ENCODE peak calls at places on chromosomes 7 and 10, in nine cellular contexts. V is GM12865, K is right lobe of liver, J is mammary epithelial cell, C is foreskin fibroblast, S is lower lobe of right lung, A is body of pancreas, G is heart left ventricle, H is cardiac muscle cell. Q is an unnamed sample.

GRCh38 chr7:79610301-79610700 is 156.8 kb upstream of the MAGI2 start:
- DNase-seq in V (no peak), K (no peak), J (peak), C (no peak), S (no peak), A (no peak), G (no peak), H (peak), Q (peak)

GRCh38 chr7:14125998-14126397 is 136.5 kb upstream of the ETV1 start:
- DNase-seq in V (no peak), K (no peak), J (no peak), C (no peak), S (no peak), A (no peak), G (no peak), H (no peak), Q (peak)

GRCh38 chr10:6486280-6486679 is 93.8 kb downstream of the PRKCQ start:
- DNase-seq in V (no peak), K (no peak), J (no peak), C (no peak), S (no peak), A (no peak), G (no peak), H (no peak), Q (no peak)

GRCh38 chr10:85603167-85603940 is 763.2 kb downstream of the GRID1 start:
- DNase-seq in V (no peak), K (no peak), J (no peak), C (no peak), S (no peak), A (no peak), G (no peak), H (no peak), Q (no peak)

GRCh38 chr7:128446306-128446705 is 9.4 kb upstream of the HILPDA start:
- DNase-seq in V (no peak), K (no peak), J (no peak), C (no peak), S (no peak), A (peak), G (no peak), H (no peak), Q (no peak)

GRCh38 chr10:133397938-133398337 is 4.0 kb downstream of the MTG1 start:
- DNase-seq in V (no peak), K (no peak), J (no peak), C (peak), S (no peak), A (no peak), G (no peak), H (no peak), Q (no peak)

GRCh38 chr7:92657391-92657790 is 67.2 kb upstream of the FAM133B start:
- DNase-seq in V (no peak), K (no peak), J (no peak), C (no peak), S (no peak), A (no peak), G (no peak), H (no peak), Q (no peak)

GRCh38 chr10:33760544-33760943 is 426.1 kb upstream of the NRP1 start:
- DNase-seq in V (no peak), K (no peak), J (no peak), C (no peak), S (no peak), A (no peak), G (no peak), H (no peak), Q (no peak)

GRCh38 chr10:5720182-5720581 is 35.5 kb downstream of the TASOR2 start:
- DNase-seq in V (no peak), K (no peak), J (peak), C (no peak), S (no peak), A (no peak), G (no peak), H (no peak), Q (no peak)

GRCh38 chr10:132248455-132249231 is 59.1 kb downstream of the STK32C start:
- DNase-seq in V (no peak), K (no peak), J (peak), C (peak), S (no peak), A (peak), G (peak), H (peak), Q (no peak)

GRCh38 chr10:114825513-114826253 is 4.1 kb downstream of the FHIP2A start:
- DNase-seq in V (peak), K (no peak), J (peak), C (peak), S (no peak), A (peak), G (no peak), H (peak), Q (peak)

GRCh38 chr10:86674912-86675311 is 6.6 kb downstream of the LDB3 start:
- DNase-seq in V (no peak), K (no peak), J (no peak), C (no peak), S (no peak), A (no peak), G (peak), H (no peak), Q (no peak)

GRCh38 chr10:75263806-75264205 is 28.0 kb upstream of the COMTD1 start:
- DNase-seq in V (no peak), K (no peak), J (no peak), C (no peak), S (no peak), A (peak), G (no peak), H (no peak), Q (no peak)

DNA sequence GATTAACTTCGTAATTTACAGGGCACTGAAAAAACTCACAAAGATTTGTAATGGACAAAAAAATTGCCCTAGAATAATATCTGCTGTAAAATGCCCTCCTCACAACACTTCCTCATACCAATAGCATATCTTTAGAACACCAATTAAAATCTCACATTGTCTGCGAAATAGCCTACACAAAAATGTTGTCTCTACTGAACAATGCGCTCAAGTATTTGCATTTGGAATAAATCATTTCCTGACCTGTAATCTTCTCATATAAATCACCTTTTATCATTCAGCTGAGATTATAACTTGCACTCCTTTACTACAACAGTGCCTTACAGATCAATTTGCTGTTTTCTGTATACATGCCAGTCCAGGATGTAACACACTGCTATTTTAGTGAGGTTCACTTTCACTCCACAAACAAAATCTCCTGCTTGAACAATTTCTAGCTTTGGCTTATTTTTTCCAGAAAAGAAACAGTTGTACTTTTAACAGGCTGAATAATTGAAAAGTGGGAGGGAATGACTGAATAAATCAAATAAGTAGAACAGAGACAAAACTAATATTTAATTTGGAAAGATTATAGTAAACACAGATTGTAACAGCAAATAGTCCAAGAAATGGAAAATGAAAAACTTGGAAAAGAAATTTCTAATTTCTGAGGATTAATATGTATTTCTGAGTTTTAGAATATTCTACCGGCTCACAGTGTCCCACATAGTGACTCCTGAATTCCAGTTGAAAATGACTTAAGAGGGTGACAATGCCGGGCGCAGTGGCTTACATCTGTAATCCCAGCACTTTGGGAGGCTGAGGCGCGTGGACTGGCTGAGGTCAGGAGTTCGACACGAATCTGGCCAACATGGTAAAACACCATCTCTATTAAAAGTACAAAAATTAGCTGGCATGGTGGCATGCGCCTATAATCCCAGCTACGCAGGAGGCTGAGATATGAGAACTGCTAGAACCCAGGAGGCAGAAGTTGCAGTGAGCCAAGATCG is 30.6 kb downstream of the JMJD1C start:
- DNase-seq in V (peak), K (no peak), J (no peak), C (no peak), S (no peak), A (no peak), G (no peak), H (no peak), Q (peak)
- H3K4me3 ChIP-seq in V (no peak), K (no peak), J (no peak), C (no peak), S (no peak), A (no peak), G (no peak), H (no peak), Q (no peak)

GRCh38 chr10:96288151-96288621 is 16.0 kb upstream of the DNTT start:
- DNase-seq in V (peak), K (no peak), J (no peak), C (no peak), S (no peak), A (no peak), G (no peak), H (no peak), Q (no peak)
- H3K4me3 ChIP-seq in V (peak), K (no peak), J (no peak), C (no peak), S (no peak), A (no peak), G (no peak), H (no peak), Q (no peak)

GRCh38 chr10:60299390-60299778 is 90.3 kb downstream of the ANK3 start:
- DNase-seq in V (no peak), K (no peak), J (no peak), C (no peak), S (no peak), A (no peak), G (no peak), H (no peak), Q (no peak)
- H3K4me3 ChIP-seq in V (no peak), K (no peak), J (no peak), C (no peak), S (no peak), A (no peak), G (peak), H (peak), Q (no peak)

DNA sequence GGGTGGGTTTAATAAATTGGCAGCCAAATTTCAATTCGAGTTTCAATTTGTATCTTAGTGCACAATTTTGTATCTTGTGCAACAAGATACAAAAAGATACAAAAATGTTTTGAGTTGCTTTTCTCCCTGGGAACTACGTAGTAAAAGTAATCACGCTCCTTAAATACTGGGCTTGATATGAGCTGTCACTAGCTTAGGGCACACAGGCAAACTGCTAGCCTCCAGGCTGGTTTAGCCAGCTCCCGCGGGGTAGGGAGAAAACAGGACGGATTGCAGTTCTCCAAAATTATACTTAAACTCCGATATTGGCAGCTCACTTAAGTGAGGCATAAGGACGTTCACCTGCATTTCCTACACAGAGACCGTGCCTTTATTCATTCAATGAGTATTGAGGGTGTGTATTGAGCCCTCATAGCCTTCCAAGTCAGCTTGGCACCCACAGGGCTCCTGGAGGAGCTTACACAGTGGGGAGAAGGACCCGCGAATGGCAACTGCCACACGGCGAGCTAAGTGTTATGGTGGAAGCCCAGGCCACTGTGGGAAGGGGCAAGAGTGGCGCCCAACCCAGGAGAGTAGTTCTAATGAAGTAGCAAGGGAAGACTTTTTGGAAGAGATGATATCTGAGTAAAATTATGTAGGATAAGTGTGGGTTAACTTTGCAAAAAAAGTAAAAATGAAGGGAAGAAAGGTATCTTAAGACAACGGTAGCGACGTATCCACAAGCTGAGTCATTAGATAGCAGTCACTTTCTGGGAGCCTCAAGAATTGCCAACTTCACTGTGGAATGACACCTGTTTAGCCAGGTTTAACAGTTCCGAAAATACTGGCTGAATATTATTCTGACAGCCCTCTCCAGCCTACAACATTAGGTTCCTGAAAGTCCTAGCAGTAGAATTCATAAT is 1.6 kb upstream of the EPC1 start:
- DNase-seq in V (no peak), K (no peak), J (no peak), C (no peak), S (no peak), A (no peak), G (no peak), H (no peak), Q (no peak)
- H3K4me3 ChIP-seq in V (peak), K (no peak), J (no peak), C (no peak), S (no peak), A (no peak), G (no peak), H (no peak), Q (no peak)

GRCh38 chr7:93894426-93894825 is 3.9 kb upstream of the TFPI2 start:
- DNase-seq in V (no peak), K (no peak), J (no peak), C (peak), S (no peak), A (no peak), G (no peak), H (no peak), Q (peak)

GRCh38 chr7:93894966-93895650 is 4.6 kb upstream of the TFPI2 start:
- DNase-seq in V (no peak), K (no peak), J (no peak), C (no peak), S (no peak), A (no peak), G (no peak), H (peak), Q (peak)

GRCh38 chr7:93890041-93890463 is 501 bp downstream of the TFPI2 start:
- DNase-seq in V (peak), K (no peak), J (peak), C (peak), S (peak), A (peak), G (no peak), H (peak), Q (peak)

GRCh38 chr7:93889261-93889660 is 1.3 kb downstream of the TFPI2 start:
- DNase-seq in V (no peak), K (no peak), J (peak), C (peak), S (no peak), A (no peak), G (no peak), H (peak), Q (peak)

DNA sequence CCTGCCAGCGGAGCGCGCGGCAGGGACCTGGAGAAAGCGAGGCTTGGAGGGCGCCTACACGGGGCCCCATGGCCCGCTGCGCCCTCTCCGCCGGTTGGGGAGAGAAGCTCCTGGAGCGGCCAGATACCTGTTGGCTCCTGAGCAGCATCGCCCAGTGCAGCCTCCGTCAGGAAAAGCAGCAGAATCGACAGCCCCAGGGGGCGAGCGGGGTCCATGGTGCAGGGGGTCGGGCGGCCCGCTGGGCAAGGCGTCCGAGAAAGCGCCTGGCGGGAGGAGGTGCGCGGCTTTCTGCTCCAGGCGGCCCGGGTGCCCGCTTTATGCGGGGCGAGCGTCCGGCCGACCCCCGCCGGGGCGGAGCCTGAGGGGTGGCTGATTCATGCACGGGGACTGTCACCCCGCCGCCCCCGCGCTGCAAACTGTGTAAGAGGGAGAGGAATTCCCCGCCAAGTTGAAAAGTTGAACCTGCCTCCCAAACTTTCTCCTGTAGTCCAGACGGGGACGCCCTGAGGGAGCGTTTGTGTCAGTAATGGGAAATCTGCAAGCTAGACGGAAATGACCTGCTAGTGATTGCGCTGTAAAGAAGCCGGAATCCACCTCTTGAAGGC is at the start of gene TFPI2:
- DNase-seq in V (peak), K (peak), J (peak), C (peak), S (peak), A (peak), G (peak), H (peak), Q (peak)
- H3K4me3 ChIP-seq in V (peak), K (peak), J (peak), C (peak), S (peak), A (peak), G (peak), H (peak), Q (peak)

DNA sequence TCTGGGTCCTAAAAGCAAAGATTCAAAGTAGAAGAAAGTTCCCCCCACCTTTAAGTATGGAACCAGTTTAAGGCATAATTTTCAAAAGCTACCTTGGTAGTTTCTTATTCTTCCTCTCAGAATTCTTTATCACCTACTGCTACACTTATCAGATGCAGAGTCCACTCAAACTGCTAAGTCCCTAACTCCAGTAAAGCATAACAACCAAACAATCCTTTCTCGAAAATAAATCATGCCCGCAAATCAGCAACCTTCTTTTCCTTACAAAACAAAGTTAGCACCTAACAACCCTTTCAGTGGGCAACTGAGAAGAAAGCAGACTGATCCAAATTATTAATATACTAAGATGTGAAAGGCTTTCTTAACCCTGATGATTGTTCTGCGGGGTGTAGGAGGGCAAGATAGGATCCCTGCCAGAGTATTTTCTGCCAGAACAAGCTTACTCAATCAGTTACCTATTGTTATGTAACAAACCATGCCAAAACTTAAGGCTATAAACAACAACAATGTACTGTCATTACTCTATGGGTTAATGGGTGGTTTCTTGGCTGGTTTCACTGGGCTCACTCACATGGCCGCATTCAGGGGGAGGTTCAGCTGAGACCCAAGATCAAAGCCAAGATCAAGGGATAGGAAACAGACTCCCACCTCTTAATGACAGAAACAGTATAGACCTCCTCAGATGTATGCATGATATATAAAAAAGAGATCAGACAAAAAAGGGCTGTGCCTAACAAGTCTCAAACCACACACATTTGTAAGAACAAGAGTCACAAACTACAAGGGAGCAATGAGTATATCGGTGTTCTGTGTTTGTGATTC is 42.0 kb downstream of the CCDC6 start:
- DNase-seq in V (no peak), K (no peak), J (no peak), C (no peak), S (no peak), A (no peak), G (no peak), H (no peak), Q (no peak)
- H3K4me3 ChIP-seq in V (no peak), K (no peak), J (no peak), C (no peak), S (no peak), A (no peak), G (no peak), H (no peak), Q (no peak)

GRCh38 chr10:63129888-63130287 is 3.2 kb upstream of the NRBF2 start:
- DNase-seq in V (no peak), K (no peak), J (no peak), C (no peak), S (no peak), A (no peak), G (no peak), H (no peak), Q (peak)

GRCh38 chr10:63132651-63133055 is 475 bp upstream of the NRBF2 start:
- DNase-seq in V (no peak), K (no peak), J (no peak), C (no peak), S (no peak), A (no peak), G (no peak), H (no peak), Q (no peak)

GRCh38 chr10:63133787-63134557 is 844 bp downstream of the NRBF2 start:
- DNase-seq in V (peak), K (no peak), J (peak), C (peak), S (no peak), A (no peak), G (no peak), H (peak), Q (no peak)

GRCh38 chr10:63137306-63137705 is 4.2 kb downstream of the NRBF2 start:
- DNase-seq in V (peak), K (no peak), J (no peak), C (peak), S (no peak), A (no peak), G (no peak), H (peak), Q (peak)

GRCh38 chr10:63133056-63133786 is at the start of gene NRBF2:
- DNase-seq in V (peak), K (peak), J (peak), C (peak), S (peak), A (peak), G (peak), H (peak), Q (peak)
- H3K4me3 ChIP-seq in V (peak), K (peak), J (peak), C (peak), S (peak), A (peak), G (peak), H (peak), Q (peak)

Q was measured in astrocyte.